ENCODE peak calls at places on chromosomes 6 and 20, in six cellular contexts. V is fibroblast of lung, E is heart left ventricle, C is stomach, T is AG04450, M is HCT116. N is an unnamed sample.

GRCh38 chr6:81749704-81750103 is 2.8 kb downstream of the TENT5A start:
- DNase-seq in E (peak), V (no peak), T (no peak), M (no peak), C (no peak), N (no peak)

GRCh38 chr6:167719920-167720319 is 106.8 kb upstream of the AFDN start:
- DNase-seq in M (no peak), E (no peak), T (no peak), C (no peak), V (no peak), N (no peak)

GRCh38 chr6:277746-278145 is 14.5 kb upstream of the DUSP22 start:
- DNase-seq in V (no peak), E (no peak), C (no peak), M (no peak), T (no peak), N (no peak)

GRCh38 chr6:158642097-158642601 is 2.4 kb downstream of the DYNLT1 start:
- DNase-seq in C (peak), V (peak), T (peak), E (no peak), M (no peak), N (peak)

GRCh38 chr20:40679119-40679637 is 9.9 kb downstream of the MAFB start:
- DNase-seq in M (no peak), V (no peak), C (no peak), E (no peak), T (no peak), N (no peak)

GRCh38 chr20:36240076-36240475 is 3.8 kb downstream of the AAR2 start:
- DNase-seq in M (no peak), C (no peak), T (no peak), V (no peak), E (no peak), N (no peak)

GRCh38 chr20:63005862-63006564 is 751 bp downstream of the BHLHE23 start:
- DNase-seq in E (no peak), M (no peak), T (no peak), V (peak), C (no peak), N (no peak)

GRCh38 chr20:61608275-61609085 is 356.4 kb downstream of the CDH4 start:
- DNase-seq in V (peak), C (no peak), E (peak), M (no peak), T (no peak), N (no peak)

GRCh38 chr6:106439459-106439858 is 78.9 kb downstream of the CRYBG1 start:
- DNase-seq in M (no peak), C (no peak), T (no peak), V (no peak), E (no peak), N (no peak)

GRCh38 chr6:165707067-165707853 is 44.2 kb upstream of the PDE10A start:
- DNase-seq in M (no peak), T (no peak), V (no peak), E (no peak), C (no peak), N (no peak)

GRCh38 chr20:64133951-64134407 is 26.6 kb upstream of the NPBWR2 start:
- DNase-seq in T (no peak), V (no peak), C (no peak), M (no peak), E (no peak), N (no peak)

GRCh38 chr6:43973351-43973750 is 153.9 kb downstream of the MRPL14 start:
- DNase-seq in E (no peak), V (no peak), M (no peak), T (no peak), C (peak), N (no peak)

GRCh38 chr20:47370850-47371782 is 14.6 kb upstream of the ZMYND8 start:
- DNase-seq in T (no peak), E (no peak), V (no peak), C (no peak), M (no peak), N (no peak)

GRCh38 chr6:169960003-169960344 is 208.6 kb downstream of the ERMARD start:
- DNase-seq in T (no peak), M (no peak), V (no peak), E (no peak), C (no peak), N (no peak)

GRCh38 chr6:4397307-4397706 is 261.9 kb upstream of the ECI2 start:
- DNase-seq in T (no peak), V (no peak), M (no peak), E (peak), C (no peak), N (peak)

GRCh38 chr6:37516920-37517405 is 17.3 kb upstream of the CCDC167 start:
- DNase-seq in V (no peak), M (no peak), T (no peak), C (no peak), E (no peak), N (peak)

GRCh38 chr6:107331409-107332386 is 127.7 kb downstream of the PDSS2 start:
- DNase-seq in E (no peak), V (no peak), T (no peak), C (no peak), M (no peak), N (no peak)

GRCh38 chr6:138255443-138255842 is 37.2 kb upstream of the PBOV1 start:
- DNase-seq in M (no peak), E (no peak), C (no peak), V (no peak), T (no peak), N (no peak)

GRCh38 chr20:3067139-3068009 is 4.0 kb upstream of the OXT start:
- DNase-seq in M (no peak), T (no peak), V (no peak), E (no peak), C (no peak), N (no peak)

GRCh38 chr6:118708055-118708454 is 56.7 kb upstream of the CEP85L start:
- DNase-seq in T (no peak), C (no peak), M (no peak), E (no peak), V (peak), N (no peak)

GRCh38 chr20:33125983-33126382 is 42.0 kb upstream of the BPIFA2 start:
- DNase-seq in E (no peak), T (no peak), C (peak), V (no peak), M (no peak), N (no peak)

GRCh38 chr6:42899871-42900270 is 16.0 kb upstream of the PTCRA start:
- DNase-seq in M (no peak), T (no peak), C (no peak), E (no peak), V (no peak), N (no peak)

GRCh38 chr20:663315-664090 is 10.5 kb upstream of the SRXN1 start:
- DNase-seq in M (no peak), C (no peak), T (no peak), V (no peak), E (no peak), N (no peak)

GRCh38 chr6:169722362-169723199 is 1.7 kb downstream of the PHF10 start:
- DNase-seq in E (peak), T (peak), C (peak), V (peak), M (no peak), N (no peak)

GRCh38 chr20:46309945-46310344 is 1.6 kb upstream of the CDH22 start:
- DNase-seq in C (no peak), M (no peak), T (no peak), E (no peak), V (no peak), N (no peak)

GRCh38 chr20:31514154-31515071 is at the start of gene HM13:
- DNase-seq in E (peak), V (peak), T (peak), M (peak), C (peak), N (peak)

GRCh38 chr20:48166082-48166835 is 381.0 kb upstream of the SULF2 start:
- DNase-seq in M (no peak), V (no peak), E (no peak), C (no peak), T (no peak), N (no peak)

GRCh38 chr6:151417477-151417876 is 26.1 kb upstream of the ZBTB2 start:
- DNase-seq in V (no peak), M (no peak), E (no peak), C (no peak), T (no peak), N (no peak)
- H3K4me3 ChIP-seq in V (no peak), M (no peak), E (no peak), C (no peak), T (no peak), N (no peak)

DNA sequence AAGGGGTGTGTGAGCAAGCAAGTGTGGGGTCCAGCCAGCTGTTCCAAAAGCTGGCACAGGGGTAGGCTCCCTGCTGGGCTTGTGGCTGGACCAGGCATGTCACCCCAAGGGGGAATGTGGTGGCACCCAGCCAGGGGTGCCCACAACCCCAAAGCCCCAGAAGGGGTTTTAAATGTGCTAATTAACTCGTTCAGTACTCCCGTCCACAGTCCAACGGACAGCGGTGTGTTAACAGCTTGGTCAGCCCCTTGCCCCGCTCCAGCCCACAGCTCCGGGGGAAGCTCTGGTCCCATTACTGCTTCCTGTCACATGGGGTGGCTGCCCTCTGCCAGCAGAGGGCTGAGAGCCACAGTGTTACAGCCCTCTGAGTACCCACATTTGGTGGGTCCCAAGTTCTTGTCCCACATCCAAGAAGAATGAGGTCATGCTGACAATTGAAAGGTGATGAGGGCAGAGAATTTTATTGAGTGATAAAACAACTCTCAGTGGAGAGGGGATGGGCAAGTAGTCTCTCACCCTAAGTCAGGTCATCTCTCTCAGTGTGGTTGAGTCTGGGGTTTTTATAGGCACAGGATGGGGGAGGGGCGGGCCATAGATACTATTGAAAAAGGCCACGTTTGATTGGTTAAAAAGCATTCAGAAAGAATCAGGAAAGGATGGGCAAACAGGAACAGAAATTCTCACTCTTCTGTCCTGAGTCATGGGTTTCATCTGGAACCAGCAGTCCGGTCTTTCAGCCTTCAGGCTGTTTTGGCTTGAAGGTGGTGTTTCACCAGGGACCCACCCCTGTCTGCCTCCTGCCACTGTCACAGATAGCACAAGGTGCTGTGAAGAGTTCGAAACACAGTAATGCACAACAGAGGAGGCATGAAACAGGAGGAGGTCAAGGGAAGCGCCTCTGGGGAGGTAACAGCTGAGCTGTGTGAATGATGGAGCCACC is 238.5 kb downstream of the NFATC2 start:
- DNase-seq in V (no peak), C (no peak), E (no peak), T (no peak), M (no peak), N (no peak)
- H3K4me3 ChIP-seq in V (no peak), C (no peak), E (no peak), T (no peak), M (no peak), N (no peak)

GRCh38 chr20:44495257-44495656 is 19.6 kb downstream of the TTPAL start:
- DNase-seq in T (no peak), E (no peak), C (no peak), M (no peak), V (peak), N (peak)

GRCh38 chr20:44496976-44497375 is 21.3 kb downstream of the TTPAL start:
- DNase-seq in M (peak), C (no peak), T (peak), E (no peak), V (peak), N (peak)

GRCh38 chr20:44495802-44496481 is 20.3 kb downstream of the TTPAL start:
- DNase-seq in E (no peak), V (peak), C (no peak), T (peak), M (peak), N (peak)

GRCh38 chr20:44500221-44500620 is 21.6 kb downstream of the SERINC3 start:
- DNase-seq in C (no peak), T (no peak), V (no peak), M (no peak), E (no peak), N (no peak)

GRCh38 chr20:44497761-44498160 is 22.1 kb downstream of the TTPAL start:
- DNase-seq in V (no peak), E (no peak), C (no peak), T (no peak), M (no peak), N (no peak)
- H3K4me3 ChIP-seq in V (no peak), E (no peak), C (no peak), T (no peak), M (no peak), N (no peak)

DNA sequence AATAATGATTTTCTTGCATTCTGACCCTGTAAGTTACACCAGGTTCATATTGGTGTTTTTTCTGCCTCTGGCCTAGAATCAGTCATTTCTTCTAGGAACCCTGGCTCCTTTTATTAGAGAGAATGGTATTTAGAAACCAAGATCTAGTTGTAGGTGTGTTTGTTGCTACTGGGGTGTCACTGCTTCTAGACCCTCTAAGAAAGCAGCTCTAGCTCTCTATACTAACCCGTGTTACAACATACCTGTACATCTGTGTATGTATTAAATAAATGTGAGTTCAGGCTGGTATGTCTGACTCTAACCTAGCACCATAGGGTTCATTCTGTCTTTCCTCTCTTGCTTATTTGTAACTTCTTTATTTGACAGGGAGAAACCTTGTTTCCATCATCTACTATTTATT is 16.8 kb downstream of the SENP6 start:
- DNase-seq in M (no peak), V (no peak), C (no peak), T (no peak), E (no peak), N (no peak)
- H3K4me3 ChIP-seq in M (no peak), V (no peak), C (no peak), T (no peak), E (no peak), N (no peak)

N was measured in skeletal muscle cell.